ENCODE peak calls at places on chromosomes 2 and 18, in six cellular contexts. Q is gastrocnemius medialis, E is adrenal gland, N is left ventricle myocardium inferior, U is body of pancreas, S is heart right ventricle. G is an unnamed sample. For H3K4me1, the result is how much of the 10 kb centered on the place peaks cover.

GRCh38 chr2:242034996-242035814 is 165.7 kb downstream of the RTP5 start:
- DNase-seq in Q (no peak), E (peak), N (no peak), U (peak), S (no peak), G (peak)

GRCh38 chr2:86787701-86788100 is 3.0 kb downstream of the CD8A start:
- DNase-seq in Q (no peak), E (peak), N (no peak), U (no peak), S (peak), G (no peak)

GRCh38 chr2:41414486-41415230 is 633.2 kb upstream of the PKDCC start:
- DNase-seq in Q (no peak), E (no peak), N (no peak), U (no peak), S (no peak), G (no peak)

GRCh38 chr18:12029786-12030571 is 48.7 kb downstream of the IMPA2 start:
- DNase-seq in Q (no peak), E (no peak), N (no peak), U (no peak), S (no peak), G (no peak)

GRCh38 chr2:43648979-43649701 is 12.1 kb downstream of the PLEKHH2 start:
- DNase-seq in Q (no peak), E (no peak), N (no peak), U (no peak), S (no peak), G (no peak)

GRCh38 chr18:29840101-29840500 is 1202.4 kb downstream of the DSC3 start:
- DNase-seq in Q (no peak), E (no peak), N (no peak), U (no peak), S (no peak), G (no peak)

GRCh38 chr18:64929026-64929425 is 780.1 kb upstream of the LINC00305 start:
- DNase-seq in Q (no peak), E (no peak), N (no peak), U (no peak), S (no peak), G (no peak)

GRCh38 chr2:235508371-235509160 is 14.7 kb downstream of the AGAP1 start:
- DNase-seq in Q (no peak), E (no peak), N (no peak), U (no peak), S (no peak), G (no peak)

GRCh38 chr2:238085899-238086298 is 14.2 kb upstream of the ESPNL start:
- DNase-seq in Q (no peak), E (no peak), N (no peak), U (no peak), S (no peak), G (no peak)

GRCh38 chr2:8802741-8803140 is 34.7 kb downstream of the KIDINS220 start:
- DNase-seq in Q (no peak), E (no peak), N (no peak), U (no peak), S (no peak), G (no peak)

GRCh38 chr2:20623241-20623640 is 27.7 kb downstream of the HS1BP3 start:
- DNase-seq in Q (no peak), E (no peak), N (peak), U (peak), S (no peak), G (no peak)

GRCh38 chr2:127647242-127648190 is 1.6 kb downstream of the GPR17 start:
- DNase-seq in Q (no peak), E (peak), N (no peak), U (no peak), S (peak), G (peak)

GRCh38 chr2:8656160-8656641 is 25.7 kb upstream of the ID2 start:
- DNase-seq in Q (no peak), E (no peak), N (no peak), U (no peak), S (no peak), G (no peak)

GRCh38 chr2:169709335-169709734 is 15.1 kb downstream of the PHOSPHO2 start:
- DNase-seq in Q (no peak), E (no peak), N (no peak), U (no peak), S (no peak), G (no peak)

GRCh38 chr2:193409951-193410350 is 1215.2 kb upstream of the TMEFF2 start:
- DNase-seq in Q (no peak), E (no peak), N (no peak), U (no peak), S (no peak), G (no peak)

GRCh38 chr2:44834656-44835055 is 106.8 kb upstream of the SIX3 start:
- DNase-seq in Q (no peak), E (no peak), N (no peak), U (no peak), S (no peak), G (no peak)

GRCh38 chr2:119810039-119810630 is 50.4 kb downstream of the PTPN4 start:
- DNase-seq in Q (no peak), E (no peak), N (no peak), U (no peak), S (no peak), G (no peak)

GRCh38 chr2:234969329-234970157 is 17.7 kb downstream of the SH3BP4 start:
- DNase-seq in Q (no peak), E (no peak), N (no peak), U (no peak), S (no peak), G (no peak)

GRCh38 chr2:192051533-192051932 is 143.2 kb downstream of the TMEFF2 start:
- DNase-seq in Q (no peak), E (no peak), N (no peak), U (no peak), S (no peak), G (no peak)
- TF ChIP-seq CTCF in Q (no peak), E (no peak), N (no peak), U (no peak), S (no peak), G (no peak)

DNA sequence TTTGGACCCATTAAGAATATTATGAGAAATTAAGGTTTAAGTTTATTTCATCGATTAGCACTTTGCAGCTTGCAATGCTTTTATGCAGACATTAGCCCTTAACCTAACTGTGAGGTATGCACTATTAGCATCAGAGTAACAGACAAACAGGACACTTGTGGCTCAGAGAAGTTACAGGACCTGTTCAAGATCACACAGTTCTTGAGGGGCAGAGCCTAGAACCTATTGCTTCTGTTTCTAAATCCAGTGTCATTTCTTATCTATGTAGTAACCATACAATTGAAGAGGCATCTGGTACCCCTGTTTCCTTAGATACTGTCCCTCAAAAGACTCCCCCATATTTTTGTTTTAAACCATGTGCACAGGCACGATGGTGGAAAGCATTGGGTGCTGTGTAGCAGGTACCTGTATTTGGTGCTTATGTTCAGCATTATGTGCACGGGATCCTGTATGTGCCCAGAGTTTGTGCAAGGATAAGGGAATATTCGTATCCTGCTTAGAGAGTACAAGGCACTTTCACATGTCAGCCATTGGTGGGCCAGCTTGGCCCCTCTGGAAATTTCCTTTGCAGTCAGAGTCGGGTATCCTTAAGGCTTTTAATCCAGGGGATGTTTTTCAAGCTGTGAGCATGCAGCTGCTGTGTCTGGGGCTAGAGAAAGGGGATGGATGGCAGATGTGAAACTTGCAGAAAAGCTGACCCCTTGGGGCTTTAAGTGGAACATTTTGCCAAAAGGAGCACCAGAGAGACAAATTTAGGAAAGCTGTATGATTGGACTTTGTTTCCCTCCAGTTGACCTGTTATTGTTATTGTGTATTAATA is 2.0 kb downstream of the LBH start:
- DNase-seq in Q (no peak), E (no peak), N (no peak), U (no peak), S (no peak), G (no peak)
- H3K4me1 ChIP-seq in Q (under half), E (under half), N (half or more), U (under half), S (half or more), G (under half)

GRCh38 chr18:55405655-55406373 is 182.2 kb downstream of the TCF4 start:
- DNase-seq in Q (peak), E (peak), N (peak), U (peak), S (peak), G (peak)
- H3K4me3 ChIP-seq in Q (peak), E (no peak), N (peak), U (no peak), S (no peak), G (peak)

GRCh38 chr18:59055345-59056032 is 84.2 kb upstream of the SEC11C start:
- DNase-seq in Q (no peak), E (no peak), N (no peak), U (no peak), S (no peak), G (no peak)
- TF ChIP-seq CTCF in Q (no peak), E (no peak), N (peak), U (no peak), S (no peak), G (no peak)

GRCh38 chr2:12950174-12950573 is 233.4 kb downstream of the TRIB2 start:
- DNase-seq in Q (no peak), E (no peak), N (no peak), U (no peak), S (no peak), G (no peak)

GRCh38 chr2:12948963-12949353 is 232.2 kb downstream of the TRIB2 start:
- DNase-seq in Q (no peak), E (no peak), N (no peak), U (no peak), S (no peak), G (no peak)

GRCh38 chr2:12949406-12949805 is 232.7 kb downstream of the TRIB2 start:
- DNase-seq in Q (no peak), E (no peak), N (no peak), U (no peak), S (no peak), G (no peak)

GRCh38 chr2:12951657-12951973 is 234.9 kb downstream of the TRIB2 start:
- DNase-seq in Q (no peak), E (no peak), N (no peak), U (no peak), S (no peak), G (no peak)

DNA sequence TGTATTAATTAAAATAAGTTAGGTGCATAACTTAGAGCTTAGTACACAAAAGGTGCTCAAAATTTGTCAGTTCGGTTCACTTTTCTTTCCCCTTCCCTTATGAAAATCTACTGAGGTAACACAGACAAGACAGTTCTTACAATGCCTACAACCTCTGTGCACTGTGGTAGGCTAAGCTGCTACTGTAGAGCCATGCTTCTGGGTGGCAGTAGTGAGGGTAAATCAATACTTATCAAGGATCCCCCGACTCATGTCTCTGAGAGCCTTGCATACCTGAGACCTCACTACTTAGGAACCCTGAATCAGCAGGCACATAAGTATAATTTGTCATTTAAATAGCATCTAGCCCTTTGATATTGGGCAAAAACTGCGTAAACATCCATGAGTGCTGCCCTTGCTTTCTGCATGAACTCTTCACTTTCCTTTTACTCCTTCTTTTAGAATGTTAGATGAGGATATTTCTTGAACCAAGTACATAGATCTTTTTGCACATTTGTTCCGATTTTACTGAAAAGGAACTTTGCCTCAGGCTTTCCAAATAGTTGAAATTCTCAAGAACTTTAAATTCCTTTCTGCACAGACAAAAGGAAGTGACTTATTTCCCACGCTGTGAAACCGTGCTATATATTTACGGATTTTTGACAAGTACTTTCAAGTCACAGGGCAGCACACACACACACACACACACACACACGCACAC is 234.4 kb downstream of the TRIB2 start:
- DNase-seq in Q (no peak), E (no peak), N (no peak), U (no peak), S (no peak), G (no peak)
- H3K4me1 ChIP-seq in Q (under half), E (under half), N (under half), U (under half), S (under half), G (under half)

GRCh38 chr18:37698508-37699035 is 133.0 kb upstream of the CELF4 start:
- DNase-seq in Q (no peak), E (no peak), N (no peak), U (no peak), S (no peak), G (no peak)
- H3K4me3 ChIP-seq in Q (no peak), E (no peak), N (no peak), U (no peak), S (no peak), G (no peak)

GRCh38 chr2:184696644-184697043 is 98.3 kb downstream of the ZNF804A start:
- DNase-seq in Q (no peak), E (no peak), N (no peak), U (no peak), S (no peak), G (no peak)

GRCh38 chr2:184698476-184698875 is 100.1 kb downstream of the ZNF804A start:
- DNase-seq in Q (no peak), E (no peak), N (no peak), U (no peak), S (no peak), G (no peak)
- TF ChIP-seq CTCF in Q (no peak), E (no peak), N (no peak), U (no peak), S (no peak), G (no peak)

G was measured in psoas muscle.